ENCODE peak calls at places on chromosome 14, in nine cellular contexts. C, I, L, P, V, O, Q, U and D are unnamed samples. For H3K9me3, the result is how much of the 10 kb centered on the place peaks cover.

GRCh38 chr14:22159049-22159448 is 430.0 kb downstream of the DAD1 start:
- DNase-seq in C (no peak), I (no peak), L (no peak), P (no peak), V (no peak), O (no peak), Q (no peak), U (no peak), D (no peak)

GRCh38 chr14:73743431-73743931 is 29.3 kb upstream of the PNMA1 start:
- DNase-seq in C (no peak), I (no peak), L (peak), P (no peak), V (no peak), O (no peak), Q (peak), U (peak), D (no peak)

GRCh38 chr14:91415794-91416743 is 1.6 kb downstream of the CCDC88C start:
- DNase-seq in C (no peak), I (no peak), L (peak), P (no peak), V (no peak), O (no peak), Q (peak), U (peak), D (no peak)

GRCh38 chr14:35808076-35808657 is 928 bp downstream of the RALGAPA1 start:
- DNase-seq in C (no peak), I (peak), L (no peak), P (peak), V (peak), O (no peak), Q (peak), U (peak), D (peak)

GRCh38 chr14:62213516-62213915 is 451.3 kb downstream of the SNAPC1 start:
- DNase-seq in C (no peak), I (peak), L (no peak), P (no peak), V (no peak), O (no peak), Q (peak), U (no peak), D (no peak)

GRCh38 chr14:92546347-92547053 is 32.9 kb downstream of the RIN3 start:
- DNase-seq in C (no peak), I (peak), L (no peak), P (peak), V (no peak), O (no peak), Q (peak), U (peak), D (no peak)

GRCh38 chr14:84894254-84894653 is 635.7 kb upstream of the FLRT2 start:
- DNase-seq in C (no peak), I (no peak), L (no peak), P (no peak), V (no peak), O (no peak), Q (no peak), U (no peak), D (no peak)

GRCh38 chr14:58836303-58836702 is 198.5 kb downstream of the DACT1 start:
- DNase-seq in C (no peak), I (no peak), L (no peak), P (no peak), V (no peak), O (no peak), Q (no peak), U (no peak), D (no peak)

GRCh38 chr14:53103941-53104340 is 49.2 kb downstream of the DDHD1 start:
- DNase-seq in C (no peak), I (no peak), L (no peak), P (no peak), V (no peak), O (no peak), Q (no peak), U (no peak), D (no peak)

GRCh38 chr14:91317381-91318313 is 73.1 kb upstream of the GPR68 start:
- DNase-seq in C (no peak), I (peak), L (peak), P (no peak), V (no peak), O (peak), Q (peak), U (no peak), D (no peak)

GRCh38 chr14:79279645-79280399 is 931.5 kb downstream of the DIO2 start:
- DNase-seq in C (no peak), I (no peak), L (no peak), P (no peak), V (peak), O (peak), Q (no peak), U (no peak), D (peak)

GRCh38 chr14:51828017-51828797 is 32.2 kb upstream of the GNG2 start:
- DNase-seq in C (no peak), I (peak), L (no peak), P (peak), V (peak), O (no peak), Q (no peak), U (peak), D (no peak)

GRCh38 chr14:51398898-51399297 is 158.9 kb downstream of the TMX1 start:
- DNase-seq in C (peak), I (peak), L (no peak), P (peak), V (no peak), O (no peak), Q (peak), U (no peak), D (no peak)

GRCh38 chr14:52299692-52300278 is 14.3 kb upstream of the PTGER2 start:
- DNase-seq in C (no peak), I (no peak), L (peak), P (peak), V (peak), O (no peak), Q (peak), U (peak), D (peak)

GRCh38 chr14:21748869-21749303 is 75.3 kb upstream of the OR4E1 start:
- DNase-seq in C (no peak), I (peak), L (peak), P (peak), V (peak), O (no peak), Q (peak), U (peak), D (peak)

GRCh38 chr14:104086210-104086660 is 735 bp downstream of the ASPG start:
- DNase-seq in C (no peak), I (no peak), L (no peak), P (no peak), V (no peak), O (no peak), Q (no peak), U (no peak), D (peak)
- H3K4me3 ChIP-seq in C (no peak), I (no peak), L (no peak), P (no peak), V (no peak), O (no peak), Q (no peak), U (no peak), D (no peak)

DNA sequence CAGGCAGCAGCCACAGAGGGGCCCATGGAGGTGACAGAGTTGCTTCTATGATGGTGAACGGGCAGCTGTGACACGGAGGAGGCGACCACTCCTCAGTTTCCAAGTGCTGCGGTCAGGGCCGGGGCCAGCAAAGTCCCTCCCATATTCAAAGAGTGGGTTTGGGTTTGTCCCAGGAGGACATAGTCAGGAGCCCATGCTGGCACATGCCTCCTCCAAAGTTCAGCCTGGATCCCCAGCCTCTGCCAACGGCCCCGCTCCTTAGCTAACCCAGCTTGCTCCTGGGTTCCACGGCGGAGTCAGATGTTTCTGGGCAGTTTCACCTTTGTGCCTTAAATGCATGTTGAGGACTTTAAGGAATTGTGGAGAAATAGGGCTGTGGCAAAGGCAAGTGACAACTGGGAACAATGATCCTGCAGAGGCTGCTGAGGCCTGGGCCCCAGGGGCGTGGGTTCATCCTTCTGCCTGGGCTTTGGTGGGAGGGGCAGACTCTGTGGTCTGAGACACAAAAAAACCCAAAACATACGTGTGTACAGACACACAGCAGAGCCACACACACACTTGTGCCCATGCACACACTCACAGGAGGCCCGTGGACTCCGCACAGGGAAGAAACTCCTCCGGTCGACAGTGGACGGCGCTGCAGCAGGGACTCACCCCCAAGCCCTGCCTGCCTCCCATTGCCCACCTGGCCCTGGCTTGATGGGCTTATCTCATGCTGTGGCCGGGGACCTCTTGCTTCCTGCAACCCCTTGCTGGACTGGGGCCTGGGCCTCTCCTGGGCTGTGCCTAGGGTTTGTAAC is 399.4 kb downstream of the TMEM121 start:
- DNase-seq in C (no peak), I (no peak), L (no peak), P (no peak), V (no peak), O (no peak), Q (no peak), U (no peak), D (no peak)
- H3K9me3 ChIP-seq in C (under half), I (under half), L (under half), P (under half), V (under half), O (under half), Q (under half), U (under half), D (under half)

GRCh38 chr14:103714063-103714724 is 1.1 kb downstream of the XRCC3 start:
- DNase-seq in C (no peak), I (no peak), L (no peak), P (no peak), V (no peak), O (no peak), Q (no peak), U (no peak), D (no peak)
- H3K4me3 ChIP-seq in C (peak), I (peak), L (peak), P (peak), V (peak), O (no peak), Q (peak), U (peak), D (peak)

DNA sequence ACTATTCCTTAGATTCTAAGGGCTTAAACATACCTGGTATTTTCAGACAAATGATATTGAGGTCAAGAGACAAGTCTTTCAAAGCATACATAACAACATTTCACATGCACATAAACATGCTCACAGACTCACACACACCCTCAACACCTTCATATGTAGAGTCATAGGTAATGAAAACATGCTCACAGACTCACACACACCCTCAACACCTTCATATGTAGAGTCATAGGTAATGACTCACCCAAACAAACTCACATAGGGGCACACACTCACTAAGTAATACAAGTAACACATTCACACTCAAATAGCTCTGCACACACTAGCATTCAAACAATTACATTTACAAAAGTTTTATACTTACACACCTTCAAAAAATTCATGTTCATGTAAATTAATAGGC is 975.5 kb downstream of the TMEM121 start:
- DNase-seq in C (no peak), I (no peak), L (no peak), P (no peak), V (no peak), O (no peak), Q (no peak), U (no peak), D (no peak)
- H3K9me3 ChIP-seq in C (under half), I (under half), L (under half), P (under half), V (under half), O (under half), Q (under half), U (under half), D (under half)

DNA sequence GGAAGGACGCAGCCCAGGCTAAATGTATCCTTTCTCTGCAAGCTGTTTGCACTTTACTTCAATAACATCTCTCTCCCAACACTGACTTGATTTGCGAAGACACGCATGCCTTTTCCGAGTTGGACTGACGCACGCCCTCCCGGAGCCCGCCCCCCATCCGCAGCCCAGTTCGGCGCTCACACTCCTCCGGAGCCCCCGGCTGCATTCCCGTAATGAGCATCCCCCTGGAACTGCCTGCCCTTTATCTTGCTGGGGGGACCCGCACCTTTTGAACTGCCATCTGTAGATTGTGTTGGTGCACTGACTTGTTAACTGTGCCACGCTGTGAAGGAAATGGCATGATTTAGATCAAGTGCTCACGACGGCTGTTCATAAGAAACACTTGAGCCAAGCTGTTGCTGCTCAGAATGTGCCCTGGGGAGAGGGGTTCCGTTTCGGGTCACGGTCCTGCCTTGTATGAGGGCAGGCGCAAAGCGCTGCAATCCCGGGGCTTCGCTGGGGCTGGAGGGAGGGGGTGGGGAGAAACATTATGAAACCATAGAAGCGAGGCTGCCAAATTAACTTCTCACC is 176.6 kb upstream of the CDKN3 start:
- DNase-seq in C (no peak), I (no peak), L (no peak), P (no peak), V (peak), O (no peak), Q (peak), U (no peak), D (no peak)
- H3K4me3 ChIP-seq in C (peak), I (no peak), L (no peak), P (no peak), V (peak), O (no peak), Q (peak), U (no peak), D (no peak)

DNA sequence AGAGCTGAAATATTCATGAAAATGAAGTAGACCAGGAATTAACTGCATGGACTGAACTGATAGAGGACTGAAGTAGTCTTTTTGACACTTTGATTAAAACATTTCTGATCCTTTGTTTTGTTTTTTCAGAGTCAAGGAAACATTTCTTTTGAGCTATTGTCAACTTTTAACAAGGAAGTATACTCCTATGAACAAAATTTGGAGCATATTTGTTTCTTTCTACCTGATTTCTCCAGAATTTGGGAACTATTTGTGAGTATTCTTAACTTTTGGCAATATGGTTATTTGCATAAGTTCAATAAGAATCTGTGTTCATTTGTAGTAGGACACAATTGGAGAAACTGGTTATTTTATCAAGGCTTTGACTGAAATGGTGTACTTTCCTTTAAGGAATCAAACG is 71.3 kb upstream of the HECTD1 start:
- DNase-seq in C (no peak), I (no peak), L (no peak), P (no peak), V (no peak), O (no peak), Q (no peak), U (no peak), D (no peak)
- H3K9me3 ChIP-seq in C (under half), I (under half), L (under half), P (under half), V (under half), O (under half), Q (under half), U (under half), D (under half)

GRCh38 chr14:103847439-103847953 is at the start of gene PPP1R13B:
- DNase-seq in C (peak), I (peak), L (peak), P (peak), V (peak), O (peak), Q (peak), U (peak), D (peak)
- H3K4me3 ChIP-seq in C (peak), I (peak), L (peak), P (peak), V (peak), O (peak), Q (peak), U (peak), D (peak)

DNA sequence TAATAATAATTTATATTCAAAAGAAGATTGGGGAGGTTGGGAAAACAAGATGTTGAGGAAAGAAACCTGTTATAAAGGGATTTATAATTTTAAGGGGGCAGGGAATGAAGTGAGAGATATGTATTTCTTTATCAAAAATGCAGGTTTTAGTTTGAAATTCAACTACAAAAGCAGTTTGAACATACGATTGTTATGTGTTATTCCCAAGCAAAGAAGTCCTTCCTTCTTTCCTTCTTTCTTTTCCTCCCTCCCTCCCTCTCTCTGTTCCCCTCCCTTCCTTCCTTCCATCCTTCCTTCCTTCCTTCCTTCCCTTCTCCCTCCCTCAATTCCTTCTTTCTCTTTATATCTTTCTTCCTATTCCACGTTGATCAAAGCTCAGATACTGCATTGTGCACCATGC is 173.3 kb downstream of the NOVA1 start:
- DNase-seq in C (no peak), I (no peak), L (no peak), P (no peak), V (no peak), O (no peak), Q (no peak), U (no peak), D (no peak)
- H3K9me3 ChIP-seq in C (under half), I (under half), L (under half), P (under half), V (under half), O (under half), Q (under half), U (under half), D (under half)